ENCODE peak calls at places on chromosome 15, in nine cellular contexts. F, W, D, K, A, P, T, Z and R are unnamed samples.

GRCh38 chr15:24621630-24622215 is 53.9 kb upstream of the NPAP1 start:
- DNase-seq in F (no peak), W (no peak), D (no peak), K (no peak), A (no peak), P (no peak), T (no peak), Z (no peak), R (no peak)

GRCh38 chr15:86919581-86919980 is 839.9 kb downstream of the AGBL1 start:
- DNase-seq in F (no peak), W (no peak), D (no peak), K (peak), A (no peak), P (no peak), T (no peak), Z (no peak), R (no peak)

GRCh38 chr15:45660231-45660979 is 25.6 kb downstream of the SQOR start:
- DNase-seq in F (no peak), W (no peak), D (no peak), K (no peak), A (no peak), P (no peak), T (peak), Z (no peak), R (no peak)

GRCh38 chr15:40925863-40926658 is 3.1 kb upstream of the DLL4 start:
- DNase-seq in F (no peak), W (no peak), D (no peak), K (no peak), A (no peak), P (no peak), T (no peak), Z (no peak), R (no peak)

GRCh38 chr15:29568840-29569532 is 253.3 kb downstream of the TJP1 start:
- DNase-seq in F (no peak), W (peak), D (peak), K (no peak), A (no peak), P (peak), T (no peak), Z (peak), R (no peak)

GRCh38 chr15:51093865-51094605 is 671 bp downstream of the TNFAIP8L3 start:
- DNase-seq in F (peak), W (peak), D (peak), K (no peak), A (peak), P (peak), T (peak), Z (peak), R (peak)

GRCh38 chr15:47358876-47359275 is 358.4 kb upstream of the SEMA6D start:
- DNase-seq in F (no peak), W (no peak), D (no peak), K (no peak), A (no peak), P (no peak), T (no peak), Z (no peak), R (no peak)

GRCh38 chr15:68781766-68782588 is 38.7 kb downstream of the ANP32A start:
- DNase-seq in F (peak), W (no peak), D (no peak), K (no peak), A (peak), P (no peak), T (peak), Z (no peak), R (no peak)

GRCh38 chr15:85149460-85150129 is 167.9 kb downstream of the PDE8A start:
- DNase-seq in F (no peak), W (no peak), D (no peak), K (peak), A (no peak), P (no peak), T (no peak), Z (no peak), R (no peak)

GRCh38 chr15:29849716-29850115 is 27.4 kb upstream of the TJP1 start:
- DNase-seq in F (no peak), W (no peak), D (no peak), K (no peak), A (no peak), P (no peak), T (no peak), Z (no peak), R (no peak)

GRCh38 chr15:52680041-52680391 is 828 bp upstream of the ATOSA start:
- DNase-seq in F (no peak), W (no peak), D (no peak), K (no peak), A (no peak), P (peak), T (no peak), Z (peak), R (peak)

GRCh38 chr15:98683821-98684220 is 35.5 kb downstream of the IGF1R start:
- DNase-seq in F (no peak), W (no peak), D (no peak), K (no peak), A (no peak), P (no peak), T (no peak), Z (no peak), R (no peak)

GRCh38 chr15:34318277-34319079 is 19.1 kb downstream of the SLC12A6 start:
- DNase-seq in F (no peak), W (peak), D (peak), K (no peak), A (no peak), P (peak), T (no peak), Z (peak), R (peak)

GRCh38 chr15:91444656-91445055 is 344.6 kb downstream of the SV2B start:
- DNase-seq in F (no peak), W (no peak), D (no peak), K (no peak), A (no peak), P (no peak), T (no peak), Z (no peak), R (no peak)

GRCh38 chr15:57865294-57865693 is 158.8 kb downstream of the POLR2M start:
- DNase-seq in F (no peak), W (no peak), D (no peak), K (no peak), A (no peak), P (peak), T (no peak), Z (peak), R (no peak)

GRCh38 chr15:30033211-30033610 is 49.5 kb upstream of the GOLGA8J start:
- DNase-seq in F (no peak), W (no peak), D (no peak), K (no peak), A (no peak), P (no peak), T (no peak), Z (no peak), R (no peak)

GRCh38 chr15:64216161-64216560 is 53.3 kb upstream of the PPIB start:
- DNase-seq in F (no peak), W (no peak), D (no peak), K (no peak), A (no peak), P (no peak), T (no peak), Z (no peak), R (no peak)
- TF ChIP-seq CTCF in F (no peak), W (no peak), D (no peak), K (no peak), A (no peak), P (no peak), T (no peak), Z (no peak), R (no peak)

GRCh38 chr15:48644827-48645557 is 517 bp downstream of the FBN1 start:
- DNase-seq in F (no peak), W (peak), D (peak), K (no peak), A (peak), P (peak), T (peak), Z (peak), R (peak)
- H3K4me3 ChIP-seq in F (peak), W (peak), D (peak), K (peak), A (peak), P (peak), T (peak), Z (peak), R (peak)

DNA sequence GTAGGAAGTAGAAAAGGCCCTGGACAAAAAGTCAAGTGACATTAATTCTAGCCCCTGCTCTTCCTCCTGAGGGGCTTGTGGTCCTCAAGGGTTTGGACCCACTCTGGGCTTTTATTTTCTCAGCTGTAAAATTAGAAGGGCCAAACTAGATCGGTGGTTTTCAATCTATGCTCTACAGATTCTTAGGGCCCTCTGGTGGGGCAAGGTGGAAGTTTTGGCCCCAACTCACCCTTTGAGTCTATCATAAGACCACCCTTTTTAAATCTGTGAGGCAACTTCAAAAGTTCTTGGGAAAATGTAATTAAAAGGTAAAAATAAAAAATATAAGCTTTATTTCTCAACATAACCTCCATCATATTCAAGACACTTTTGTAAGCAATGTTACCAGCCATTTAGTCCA is 25.6 kb upstream of the CFAP161 start:
- DNase-seq in F (no peak), W (no peak), D (no peak), K (no peak), A (no peak), P (peak), T (no peak), Z (peak), R (no peak)
- TF ChIP-seq CTCF in F (peak), W (peak), D (peak), K (peak), A (peak), P (peak), T (peak), Z (peak), R (peak)

GRCh38 chr15:100918034-100918689 is 995 bp upstream of the LRRK1 start:
- DNase-seq in F (peak), W (peak), D (peak), K (peak), A (peak), P (peak), T (peak), Z (peak), R (peak)
- H3K4me3 ChIP-seq in F (peak), W (peak), D (peak), K (peak), A (peak), P (no peak), T (peak), Z (peak), R (peak)

DNA sequence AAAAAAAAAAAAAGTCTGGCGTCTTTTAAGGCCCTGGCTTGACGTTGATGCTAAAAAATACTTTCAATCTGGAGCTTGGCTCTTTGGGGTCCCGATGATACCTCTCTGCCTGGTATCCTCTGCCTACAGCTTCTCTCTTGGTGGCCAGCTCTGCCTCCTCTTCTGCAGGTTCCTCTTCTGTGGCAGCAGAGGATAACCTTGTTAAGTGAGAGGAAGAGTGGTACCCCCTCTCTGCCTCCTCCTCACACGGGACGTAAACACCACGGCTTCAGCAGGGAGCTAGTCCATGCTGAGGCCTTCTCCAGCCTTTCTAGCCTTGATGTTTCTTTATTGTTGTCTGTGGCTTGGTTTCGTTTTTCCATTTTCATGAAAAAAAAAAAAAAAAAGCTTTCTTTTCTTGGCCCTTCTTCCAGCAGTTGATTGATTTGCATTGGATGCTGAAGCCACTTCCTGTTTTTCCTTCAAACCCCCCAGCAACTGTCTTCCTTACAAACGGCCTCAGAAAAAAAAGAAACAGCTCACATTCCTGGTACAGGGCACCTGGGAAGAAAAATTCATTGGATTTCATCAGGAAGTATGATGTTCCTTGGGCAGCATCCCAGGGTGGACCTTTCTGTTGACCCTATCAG is 59.7 kb downstream of the RORA start:
- DNase-seq in F (no peak), W (no peak), D (no peak), K (no peak), A (no peak), P (no peak), T (no peak), Z (no peak), R (no peak)
- TF ChIP-seq CTCF in F (no peak), W (no peak), D (no peak), K (no peak), A (no peak), P (no peak), T (no peak), Z (no peak), R (no peak)

DNA sequence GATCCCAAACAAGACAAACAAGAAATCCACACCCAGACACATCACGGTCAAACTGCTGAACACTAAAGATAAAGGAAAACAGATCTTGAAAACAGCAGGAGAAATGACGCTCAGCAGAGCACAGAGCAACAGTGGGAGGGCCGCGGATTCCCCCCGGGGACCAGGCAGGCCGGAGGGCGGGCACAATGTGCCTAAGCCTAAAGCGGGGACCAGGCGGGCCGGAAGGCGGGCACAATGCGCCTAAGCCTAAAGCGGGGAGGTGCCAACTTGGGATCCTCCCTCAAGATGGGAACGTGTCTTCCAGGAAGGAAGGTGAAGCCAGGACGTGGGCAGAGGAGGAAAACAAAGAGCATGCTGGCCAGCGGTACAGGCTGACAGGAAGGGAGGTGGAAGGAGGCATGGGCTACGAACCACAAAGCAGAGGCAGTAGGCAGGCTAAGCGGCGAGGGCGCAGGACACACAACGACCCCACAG is 31.1 kb downstream of the CYFIP1 start:
- DNase-seq in F (peak), W (no peak), D (no peak), K (no peak), A (peak), P (peak), T (peak), Z (peak), R (peak)
- H3K4me3 ChIP-seq in F (no peak), W (no peak), D (no peak), K (no peak), A (peak), P (no peak), T (peak), Z (peak), R (peak)

GRCh38 chr15:43510230-43511011 is 7.0 kb upstream of the MAP1A start:
- DNase-seq in F (peak), W (peak), D (peak), K (peak), A (peak), P (peak), T (peak), Z (peak), R (peak)
- TF ChIP-seq CTCF in F (no peak), W (peak), D (no peak), K (peak), A (no peak), P (peak), T (peak), Z (peak), R (peak)